ENCODE peak calls at places on chromosome 9, in five cellular contexts. G is fibroblast of lung; W is CD8-positive, alpha-beta T cell; J is adipocyte; H is SJSA1. X is an unnamed sample. For H3K36me3, the result is how much of the 10 kb centered on the place peaks cover.

GRCh38 chr9:31137850-31138160 is 1246.6 kb upstream of the ACO1 start:
- DNase-seq in W (no peak), G (peak), J (no peak), H (no peak), X (no peak)

GRCh38 chr9:109652971-109653370 is 127.0 kb upstream of the PALM2AKAP2 start:
- DNase-seq in W (no peak), G (peak), H (no peak), J (peak), X (no peak)

GRCh38 chr9:78985084-78985738 is 586.6 kb upstream of the TLE4 start:
- DNase-seq in G (peak), H (no peak), W (no peak), J (peak), X (peak)

GRCh38 chr9:135075234-135076142 is 12.0 kb upstream of the OLFM1 start:
- DNase-seq in H (peak), J (no peak), W (no peak), G (peak), X (no peak)

GRCh38 chr9:78856781-78857180 is 559.9 kb downstream of the PSAT1 start:
- DNase-seq in W (no peak), G (no peak), H (no peak), J (no peak), X (no peak)

GRCh38 chr9:103037508-103038477 is 42.7 kb downstream of the CYLC2 start:
- DNase-seq in J (no peak), W (no peak), H (no peak), G (peak), X (no peak)

GRCh38 chr9:113626735-113627495 is 163.4 kb downstream of the RGS3 start:
- DNase-seq in H (peak), J (no peak), W (no peak), G (no peak), X (no peak)

GRCh38 chr9:78821126-78821822 is 524.3 kb downstream of the PSAT1 start:
- DNase-seq in H (no peak), G (peak), W (no peak), J (peak), X (no peak)

GRCh38 chr9:36716496-36716895 is 143.8 kb downstream of the MELK start:
- DNase-seq in H (peak), G (peak), W (no peak), J (no peak), X (no peak)

GRCh38 chr9:72349240-72349639 is 15.8 kb downstream of the ZFAND5 start:
- DNase-seq in J (no peak), G (no peak), H (no peak), W (no peak), X (no peak)

DNA sequence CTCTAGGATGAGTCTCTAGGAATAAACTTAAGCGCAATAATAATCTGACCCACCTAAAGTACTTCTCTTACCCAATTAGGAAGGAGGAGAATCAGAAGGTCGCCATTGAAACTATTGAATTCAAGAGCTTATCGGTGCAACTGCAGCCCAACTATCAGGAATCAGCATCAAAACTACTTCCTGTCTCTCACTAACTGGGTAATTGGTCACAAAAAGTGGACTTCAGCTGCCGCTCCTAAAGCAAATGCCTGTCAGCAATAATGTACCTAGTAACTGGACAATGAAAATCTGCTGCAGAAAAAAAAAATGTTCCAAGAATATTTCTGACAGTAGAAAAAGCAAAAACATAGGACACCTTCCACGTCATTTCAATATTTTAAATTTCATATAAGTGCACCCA is 3.3 kb downstream of the OR1L8 start:
- DNase-seq in G (no peak), J (no peak), W (no peak), H (no peak), X (no peak)
- H3K36me3 ChIP-seq in G (under half), J (under half), W (under half), H (under half), X (under half)

DNA sequence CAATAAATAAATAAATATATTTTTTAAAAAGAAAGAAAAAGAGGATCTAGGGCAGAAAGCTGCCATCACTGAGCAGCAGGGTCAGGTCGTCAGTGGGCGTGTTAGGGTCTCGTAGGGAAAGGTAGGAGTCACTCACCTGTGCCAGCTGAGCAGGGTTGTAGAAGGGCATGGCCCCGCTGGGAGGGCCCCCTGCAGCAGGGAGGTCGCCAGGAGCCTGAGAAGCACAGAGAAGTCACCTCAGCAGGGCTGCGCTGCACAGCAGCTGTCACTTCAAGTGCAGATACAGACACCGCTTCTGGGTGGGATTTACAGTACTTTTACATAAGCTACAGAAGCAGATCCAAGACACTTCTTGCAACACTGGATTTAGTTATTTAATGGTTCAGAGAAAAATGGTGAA is 4.0 kb upstream of the INPP5E start:
- DNase-seq in G (no peak), H (no peak), W (no peak), J (no peak), X (no peak)
- H3K36me3 ChIP-seq in G (under half), H (half or more), W (under half), J (half or more), X (under half)

GRCh38 chr9:120411862-120412424 is 168.0 kb downstream of the CDK5RAP2 start:
- DNase-seq in H (no peak), J (no peak), G (no peak), W (no peak), X (no peak)

GRCh38 chr9:120418315-120418714 is 161.7 kb downstream of the CDK5RAP2 start:
- DNase-seq in J (no peak), W (no peak), H (no peak), G (no peak), X (no peak)

GRCh38 chr9:120413121-120414048 is 166.6 kb downstream of the CDK5RAP2 start:
- DNase-seq in J (no peak), G (no peak), W (no peak), H (no peak), X (no peak)

GRCh38 chr9:120412425-120412951 is 167.5 kb downstream of the CDK5RAP2 start:
- DNase-seq in H (no peak), J (peak), W (no peak), G (peak), X (no peak)

GRCh38 chr9:120416816-120417427 is 163.0 kb downstream of the CDK5RAP2 start:
- DNase-seq in H (no peak), G (no peak), J (no peak), W (no peak), X (no peak)
- H3K36me3 ChIP-seq in H (under half), G (under half), J (under half), W (under half), X (under half)

GRCh38 chr9:127541176-127541575 is 70.9 kb upstream of the STXBP1 start:
- DNase-seq in G (no peak), W (no peak), H (no peak), J (no peak), X (no peak)

GRCh38 chr9:127545196-127546124 is 66.6 kb upstream of the STXBP1 start:
- DNase-seq in G (peak), J (no peak), H (peak), W (no peak), X (peak)

GRCh38 chr9:127541865-127542264 is 70.2 kb upstream of the STXBP1 start:
- DNase-seq in J (peak), G (no peak), H (no peak), W (no peak), X (no peak)

GRCh38 chr9:127543973-127544533 is 68.0 kb upstream of the STXBP1 start:
- DNase-seq in W (no peak), H (no peak), J (no peak), G (no peak), X (no peak)

GRCh38 chr9:127543221-127543620 is 68.9 kb upstream of the STXBP1 start:
- DNase-seq in H (no peak), W (no peak), J (no peak), G (no peak), X (no peak)
- H3K36me3 ChIP-seq in H (half or more), W (under half), J (under half), G (under half), X (under half)

GRCh38 chr9:128180001-128180400 is 11.4 kb downstream of the CIZ1 start:
- DNase-seq in J (no peak), H (no peak), W (no peak), G (no peak), X (no peak)

GRCh38 chr9:128175743-128176142 is 15.6 kb downstream of the CIZ1 start:
- DNase-seq in G (no peak), W (no peak), H (no peak), J (no peak), X (no peak)

GRCh38 chr9:128178806-128179431 is 12.5 kb downstream of the CIZ1 start:
- DNase-seq in G (no peak), J (no peak), W (no peak), H (no peak), X (no peak)

GRCh38 chr9:128174062-128174461 is 14.0 kb downstream of the BBLN start:
- DNase-seq in G (no peak), J (no peak), W (no peak), H (no peak), X (no peak)

DNA sequence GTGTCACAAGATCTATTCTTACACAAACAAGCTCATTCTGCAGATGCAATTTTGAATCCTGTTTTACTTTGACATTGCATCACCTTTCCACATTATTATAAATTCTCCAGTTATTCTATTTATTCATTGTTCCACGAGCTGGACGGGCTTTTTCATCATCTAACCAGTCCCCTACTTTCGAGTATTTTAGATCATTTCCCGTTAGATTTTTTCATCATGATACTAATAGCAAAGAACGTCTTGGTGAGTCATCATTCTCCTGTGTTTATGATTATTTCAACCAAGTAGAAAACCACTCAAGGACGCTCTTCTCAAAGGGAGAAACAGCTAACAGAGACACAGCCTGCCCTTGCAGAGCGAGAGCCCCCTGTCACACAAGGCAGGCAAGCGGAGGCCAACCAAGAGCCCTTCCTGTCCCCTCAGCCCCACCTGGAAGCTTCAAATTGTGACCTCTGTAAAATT is 15.1 kb downstream of the BBLN start:
- DNase-seq in J (peak), G (peak), H (no peak), W (no peak), X (no peak)
- H3K36me3 ChIP-seq in J (half or more), G (under half), H (half or more), W (under half), X (under half)

GRCh38 chr9:70324963-70325362 is 66.2 kb downstream of the SMC5 start:
- DNase-seq in H (no peak), J (peak), G (peak), W (no peak), X (no peak)
- H3K36me3 ChIP-seq in H (half or more), J (half or more), G (under half), W (under half), X (under half)

GRCh38 chr9:122888480-122888879 is 16.7 kb downstream of the RC3H2 start:
- DNase-seq in W (no peak), G (no peak), J (no peak), H (no peak), X (no peak)
- H3K36me3 ChIP-seq in W (under half), G (under half), J (half or more), H (half or more), X (under half)

GRCh38 chr9:5764130-5764868 is 68.6 kb downstream of the ERMP1 start:
- DNase-seq in G (no peak), J (no peak), W (no peak), H (no peak), X (no peak)
- H3K36me3 ChIP-seq in G (under half), J (half or more), W (under half), H (under half), X (under half)

X was measured in kidney epithelial cell.